ENCODE peak calls at places on chromosomes 4 and X, in five cellular contexts. Q is H9, Z is heart left ventricle, M is type B pancreatic cell, O is endothelial cell. I is an unnamed sample.

GRCh38 chr4:177012918-177013545 is 220.3 kb upstream of the VEGFC start:
- DNase-seq in O (no peak), Q (no peak), Z (no peak), M (no peak), I (no peak)

GRCh38 chrX:119755981-119756533 is 2.3 kb upstream of the SOWAHD start:
- DNase-seq in Z (no peak), Q (no peak), M (no peak), O (no peak), I (no peak)

GRCh38 chr4:35562831-35563230 is 681.5 kb downstream of the ARAP2 start:
- DNase-seq in Z (no peak), Q (no peak), M (no peak), O (no peak), I (no peak)

GRCh38 chr4:171639540-171639939 is 173.7 kb upstream of the GALNTL6 start:
- DNase-seq in M (no peak), Q (no peak), O (no peak), Z (no peak), I (no peak)

GRCh38 chr4:151431728-151432127 is 22.8 kb downstream of the FHIP1A start:
- DNase-seq in O (no peak), Q (no peak), M (no peak), Z (no peak), I (no peak)

GRCh38 chr4:98260047-98260578 is 1.1 kb upstream of the RAP1GDS1 start:
- DNase-seq in Z (peak; percentile 65), M (no peak), Q (peak; percentile 62), O (no peak), I (no peak)

GRCh38 chr4:142645478-142646108 is 200.5 kb downstream of the INPP4B start:
- DNase-seq in Z (peak; percentile 19), Q (no peak), M (no peak), O (peak; percentile 23), I (no peak)

GRCh38 chr4:82431831-82432230 is 1.4 kb downstream of the ENOPH1 start:
- DNase-seq in M (no peak), O (no peak), Q (no peak), Z (no peak), I (no peak)

GRCh38 chr4:137623013-137623412 is 90.7 kb upstream of the PCDH18 start:
- DNase-seq in O (no peak), Z (no peak), M (no peak), Q (no peak), I (no peak)

GRCh38 chrX:152138388-152138784 is at the start of gene MAGEA10:
- DNase-seq in Z (no peak), O (no peak), Q (no peak), M (no peak), I (no peak)

GRCh38 chrX:48934581-48935331 is 15.9 kb upstream of the PIM2 start:
- DNase-seq in M (no peak), O (no peak), Z (no peak), Q (no peak), I (no peak)

GRCh38 chr4:48333587-48333986 is 7.7 kb upstream of the SLAIN2 start:
- DNase-seq in Z (no peak), O (no peak), M (no peak), Q (no peak), I (no peak)

GRCh38 chr4:158176108-158176507 is 3.3 kb upstream of the GASK1B start:
- DNase-seq in Z (no peak), M (no peak), O (no peak), Q (no peak), I (no peak)

GRCh38 chrX:112520124-112520523 is 159.6 kb downstream of the LHFPL1 start:
- DNase-seq in Q (no peak), Z (no peak), M (no peak), O (no peak), I (no peak)

I was measured in H7.